ENCODE peak calls at places on chromosomes 12 and 14, in four cellular contexts. X is pancreas; F is CD8-positive, alpha-beta T cell; Q is PC-9. H is an unnamed sample. For H3K36me3, the result is how much of the 10 kb centered on the place peaks cover.

GRCh38 chr12:109609256-109609821 is 35.7 kb downstream of the MVK start:
- DNase-seq in X (no peak), F (no peak), Q (no peak), H (no peak)

GRCh38 chr14:104253223-104253822 is 114.9 kb downstream of the KIF26A start:
- DNase-seq in X (no peak), F (no peak), Q (no peak), H (no peak)

GRCh38 chr14:34498684-34499412 is 36.8 kb upstream of the SPTSSA start:
- DNase-seq in X (no peak), F (no peak), Q (peak), H (no peak)

GRCh38 chr12:41965996-41966395 is 178.7 kb downstream of the GXYLT1 start:
- DNase-seq in X (no peak), F (no peak), Q (no peak), H (no peak)

GRCh38 chr12:19527876-19528275 is 88.6 kb downstream of the AEBP2 start:
- DNase-seq in X (no peak), F (no peak), Q (no peak), H (no peak)

GRCh38 chr12:76679778-76680177 is 84.1 kb upstream of the ZDHHC17 start:
- DNase-seq in X (no peak), F (no peak), Q (no peak), H (no peak)

GRCh38 chr12:70692681-70693288 is 55.6 kb upstream of the PTPRB start:
- DNase-seq in X (no peak), F (no peak), Q (no peak), H (no peak)

GRCh38 chr12:45388545-45388944 is 172.7 kb downstream of the ANO6 start:
- DNase-seq in X (no peak), F (no peak), Q (no peak), H (no peak)

GRCh38 chr12:47017901-47018479 is 61.4 kb upstream of the PCED1B start:
- DNase-seq in X (no peak), F (no peak), Q (peak), H (peak)

GRCh38 chr12:6982532-6982931 is 11.8 kb downstream of the EMG1 start:
- DNase-seq in X (no peak), F (no peak), Q (no peak), H (no peak)

GRCh38 chr14:22479781-22480464 is 109.1 kb downstream of the DAD1 start:
- DNase-seq in X (no peak), F (no peak), Q (no peak), H (no peak)

GRCh38 chr12:130192667-130193345 is 30.5 kb downstream of the FZD10 start:
- DNase-seq in X (no peak), F (no peak), Q (no peak), H (no peak)
- TF ChIP-seq CTCF in X (no peak), F (no peak), Q (no peak), H (no peak)

GRCh38 chr12:95623554-95624170 is 72.4 kb upstream of the USP44 start:
- DNase-seq in X (peak), F (peak), Q (peak), H (peak)
- H3K36me3 ChIP-seq in X (under half), F (under half), Q (under half), H (under half)

GRCh38 chr12:68883151-68883550 is 49.8 kb downstream of the CPM start:
- DNase-seq in X (no peak), F (no peak), Q (no peak), H (no peak)

GRCh38 chr12:68880660-68881325 is 52.2 kb downstream of the CPM start:
- DNase-seq in X (no peak), F (no peak), Q (no peak), H (no peak)

GRCh38 chr12:68885381-68885780 is 47.6 kb downstream of the CPM start:
- DNase-seq in X (no peak), F (no peak), Q (no peak), H (no peak)

GRCh38 chr12:68884251-68884650 is 48.7 kb downstream of the CPM start:
- DNase-seq in X (no peak), F (no peak), Q (peak), H (no peak)

DNA sequence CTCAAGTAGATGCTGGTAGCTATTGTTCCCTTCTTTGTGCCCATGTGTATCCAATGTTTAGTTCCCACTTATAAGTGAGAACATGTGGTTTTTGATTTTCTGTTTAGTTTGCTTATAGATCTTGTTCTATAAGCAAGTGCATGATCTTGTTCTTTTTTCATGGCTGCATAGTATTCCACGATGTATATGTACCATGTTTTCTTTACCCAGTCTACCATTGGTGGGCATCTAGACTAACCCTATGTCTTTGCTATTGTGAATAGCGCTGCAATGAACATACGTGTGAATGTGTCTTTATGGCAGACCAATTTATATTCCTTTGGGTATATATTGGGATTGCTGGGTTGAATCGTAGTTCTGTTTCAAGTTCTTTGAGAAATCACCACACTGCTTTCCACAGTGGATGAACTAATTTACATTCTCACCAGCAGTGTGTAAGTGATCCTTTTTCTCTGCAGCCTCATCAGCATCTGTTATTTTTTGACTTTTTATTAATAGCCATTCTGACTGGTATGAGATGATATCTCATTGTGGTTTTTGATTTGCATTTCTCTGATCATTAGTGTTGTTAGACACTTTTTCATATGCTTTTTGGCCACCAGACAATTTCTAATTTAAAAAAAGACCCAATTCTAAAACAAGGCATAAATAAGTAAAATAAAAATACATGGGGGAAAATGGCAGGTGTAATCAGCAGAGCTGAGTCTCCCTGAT is 50.6 kb downstream of the CPM start:
- DNase-seq in X (no peak), F (no peak), Q (no peak), H (no peak)
- H3K4me3 ChIP-seq in X (no peak), F (no peak), Q (no peak), H (no peak)

GRCh38 chr12:72272731-72273498 is 745 bp downstream of the TRHDE start:
- DNase-seq in X (peak), F (no peak), Q (no peak), H (no peak)
- TF ChIP-seq CTCF in X (no peak), F (no peak), Q (no peak), H (peak)

GRCh38 chr12:31973818-31974217 is 14.6 kb downstream of the RESF1 start:
- DNase-seq in X (no peak), F (no peak), Q (no peak), H (no peak)

GRCh38 chr12:31974673-31975072 is 15.5 kb downstream of the RESF1 start:
- DNase-seq in X (no peak), F (no peak), Q (no peak), H (no peak)

GRCh38 chr12:31967569-31967968 is 8.4 kb downstream of the RESF1 start:
- DNase-seq in X (no peak), F (no peak), Q (no peak), H (no peak)

GRCh38 chr12:31966558-31967205 is 7.5 kb downstream of the RESF1 start:
- DNase-seq in X (no peak), F (no peak), Q (no peak), H (no peak)

DNA sequence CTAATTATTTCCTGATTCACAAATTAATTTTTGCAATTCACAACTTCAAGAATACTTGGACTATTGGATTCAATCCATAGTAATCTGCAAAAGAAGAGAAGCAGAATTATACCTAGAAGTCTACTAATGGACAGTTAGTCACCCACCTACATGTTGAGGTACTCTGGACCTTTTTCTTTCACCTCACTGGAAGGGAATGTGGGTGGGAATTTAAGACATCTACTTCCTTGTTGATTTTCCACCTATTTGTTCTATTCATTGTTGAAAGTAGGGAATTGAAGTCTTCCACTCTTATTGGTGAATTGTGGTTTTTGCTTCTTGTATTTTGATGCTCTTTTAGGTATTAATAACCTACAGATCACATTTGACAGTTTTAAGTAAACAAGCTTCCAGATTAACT is 11.0 kb downstream of the RESF1 start:
- DNase-seq in X (no peak), F (no peak), Q (peak), H (no peak)
- H3K36me3 ChIP-seq in X (under half), F (half or more), Q (under half), H (under half)

DNA sequence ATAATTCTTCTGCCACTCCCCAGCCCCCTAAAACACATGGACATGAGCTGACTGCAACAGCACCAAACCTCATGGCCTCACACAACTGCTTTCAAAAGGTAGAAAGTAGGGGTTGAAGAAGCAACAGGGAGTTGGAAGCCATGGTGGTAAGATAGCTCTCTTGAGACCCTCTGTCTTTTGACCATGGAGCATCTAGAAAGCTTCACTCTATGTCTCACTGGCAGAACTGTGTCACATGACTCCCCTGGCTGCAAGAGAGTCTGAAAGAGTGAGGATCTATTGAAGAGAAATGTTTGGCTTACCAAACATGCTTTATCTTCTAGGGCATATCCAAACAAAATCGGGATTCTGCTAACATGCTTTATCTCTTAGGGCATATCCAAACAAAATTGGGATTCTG is 142.9 kb upstream of the WSCD2 start:
- DNase-seq in X (no peak), F (no peak), Q (no peak), H (no peak)
- H3K4me3 ChIP-seq in X (no peak), F (no peak), Q (no peak), H (no peak)

GRCh38 chr12:62576503-62576902 is 109.9 kb downstream of the MON2 start:
- DNase-seq in X (no peak), F (no peak), Q (no peak), H (no peak)

GRCh38 chr12:62581288-62582064 is 114.8 kb downstream of the MON2 start:
- DNase-seq in X (no peak), F (no peak), Q (peak), H (no peak)

GRCh38 chr12:62584619-62585018 is 118.0 kb downstream of the MON2 start:
- DNase-seq in X (no peak), F (no peak), Q (no peak), H (no peak)

GRCh38 chr12:62586850-62587249 is 120.2 kb downstream of the MON2 start:
- DNase-seq in X (no peak), F (no peak), Q (no peak), H (no peak)

DNA sequence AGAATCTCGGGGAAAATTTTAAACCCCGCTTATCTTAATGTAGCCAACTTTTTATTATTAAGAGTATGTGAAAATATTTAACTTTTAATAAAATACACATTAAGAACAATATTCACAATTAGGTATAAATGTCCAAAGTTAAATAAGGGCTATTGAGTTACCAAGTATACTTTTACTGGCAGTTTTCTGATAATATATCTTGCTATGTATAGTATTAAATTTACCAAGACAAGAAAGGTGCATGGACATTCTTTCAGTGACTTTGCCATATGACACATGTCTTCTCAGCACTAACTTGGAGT is 115.4 kb downstream of the MON2 start:
- DNase-seq in X (no peak), F (no peak), Q (no peak), H (no peak)
- TF ChIP-seq CTCF in X (no peak), F (peak), Q (peak), H (no peak)

DNA sequence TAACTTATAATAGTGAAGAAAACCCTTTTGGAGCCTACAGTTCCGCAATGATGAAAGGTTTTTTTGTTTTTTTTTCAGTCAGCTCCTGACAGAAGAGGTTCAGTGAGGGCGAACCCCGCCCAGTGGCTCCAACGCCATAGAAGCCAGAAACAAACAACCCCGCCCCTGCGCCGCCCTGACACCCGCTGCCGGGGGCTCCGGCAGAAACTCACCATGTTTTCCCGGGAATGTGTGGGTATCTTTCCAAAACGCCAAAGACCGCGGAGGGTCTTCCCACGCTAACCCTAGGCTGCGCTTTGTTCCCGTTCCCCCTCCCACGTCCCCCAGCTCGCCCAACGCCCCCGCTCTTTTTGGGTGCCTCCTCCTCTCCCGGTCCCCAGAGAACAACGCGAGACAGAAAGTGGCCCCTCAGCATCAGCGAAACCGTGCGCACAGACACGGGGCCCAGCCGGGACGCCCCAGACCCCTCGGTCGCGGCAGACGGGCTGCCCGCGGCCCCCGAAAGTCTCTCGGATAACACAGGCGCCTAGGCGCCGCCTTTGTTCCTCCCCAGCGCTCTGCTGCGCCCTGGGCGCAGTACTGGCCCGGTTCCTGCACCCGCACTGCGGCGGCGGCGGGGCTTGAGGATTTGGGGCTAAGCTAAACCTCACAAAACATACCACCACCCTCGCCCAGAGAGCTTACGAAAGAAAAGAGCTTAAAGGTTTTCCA is 520 bp downstream of the TUBA1A start:
- DNase-seq in X (peak), F (peak), Q (peak), H (no peak)
- H3K36me3 ChIP-seq in X (under half), F (under half), Q (under half), H (under half)

GRCh38 chr14:81170104-81170828 is 50.5 kb downstream of the GTF2A1 start:
- DNase-seq in X (peak), F (peak), Q (peak), H (peak)

GRCh38 chr14:81169711-81170103 is 51.1 kb downstream of the GTF2A1 start:
- DNase-seq in X (peak), F (peak), Q (no peak), H (no peak)

GRCh38 chr14:81169267-81169666 is 51.5 kb downstream of the GTF2A1 start:
- DNase-seq in X (no peak), F (no peak), Q (no peak), H (no peak)

GRCh38 chr14:81172353-81172752 is 48.4 kb downstream of the GTF2A1 start:
- DNase-seq in X (no peak), F (no peak), Q (no peak), H (no peak)

GRCh38 chr14:81170829-81171195 is 49.9 kb downstream of the GTF2A1 start:
- DNase-seq in X (no peak), F (no peak), Q (no peak), H (no peak)
- H3K4me3 ChIP-seq in X (no peak), F (no peak), Q (no peak), H (no peak)

H was measured in BJ.